ENCODE peak calls at places on chromosomes 5 and 9, in ten cellular contexts. M is progenitor cell of endocrine pancreas; J is Caki2; V is NCI-H774; A is erythroblast; S is stimulated activated CD4-positive, alpha-beta T cell treated with anti-CD3 and anti-CD28 coated beads, Interleukin-4, amount 100 ng/mL, for 24 hours; X is foreskin fibroblast; F is iPS DF 19.7; P is AG04449; E is GM12865. I is an unnamed sample.

GRCh38 chr9:70868661-70869652 is 252.5 kb downstream of the TRPM3 start:
- DNase-seq in M (no peak), J (no peak), V (no peak), A (no peak), S (no peak), X (no peak), F (no peak), P (no peak), E (no peak), I (no peak)

GRCh38 chr9:116381350-116381749 is 227.8 kb downstream of the PAPPA start:
- DNase-seq in M (no peak), J (peak), V (no peak), A (no peak), S (no peak), X (no peak), F (no peak), P (no peak), E (no peak), I (no peak)

GRCh38 chr5:55929020-55929799 is 65.6 kb downstream of the IL6ST start:
- DNase-seq in M (no peak), J (no peak), V (no peak), A (no peak), S (no peak), X (no peak), F (no peak), P (no peak), E (no peak), I (no peak)

GRCh38 chr5:94968507-94969095 is 316.3 kb downstream of the MCTP1 start:
- DNase-seq in M (no peak), J (peak), V (peak), A (peak), S (peak), X (peak), F (peak), P (peak), E (peak), I (peak)

GRCh38 chr5:15550502-15551115 is 50.6 kb downstream of the FBXL7 start:
- DNase-seq in M (no peak), J (no peak), V (no peak), A (no peak), S (no peak), X (no peak), F (no peak), P (no peak), E (no peak), I (no peak)

GRCh38 chr9:33246269-33246860 is 6.4 kb downstream of the SPINK4 start:
- DNase-seq in M (no peak), J (no peak), V (no peak), A (no peak), S (no peak), X (no peak), F (no peak), P (no peak), E (no peak), I (no peak)

GRCh38 chr9:14322211-14323082 is 8.5 kb upstream of the NFIB start:
- DNase-seq in M (peak), J (peak), V (peak), A (peak), S (peak), X (peak), F (no peak), P (no peak), E (peak), I (no peak)

GRCh38 chr5:78252715-78253114 is 41.8 kb downstream of the AP3B1 start:
- DNase-seq in M (no peak), J (no peak), V (no peak), A (no peak), S (no peak), X (no peak), F (no peak), P (no peak), E (no peak), I (no peak)

GRCh38 chr5:78361226-78361993 is 993 bp downstream of the SCAMP1 start:
- DNase-seq in M (no peak), J (peak), V (peak), A (peak), S (no peak), X (peak), F (no peak), P (no peak), E (peak), I (no peak)

GRCh38 chr9:127898433-127899199 is 787 bp downstream of the ST6GALNAC6 start:
- DNase-seq in M (no peak), J (peak), V (no peak), A (peak), S (no peak), X (peak), F (no peak), P (peak), E (no peak), I (peak)

GRCh38 chr9:87276851-87277251 is 220.8 kb upstream of the DAPK1 start:
- DNase-seq in M (no peak), J (no peak), V (no peak), A (no peak), S (no peak), X (no peak), F (no peak), P (no peak), E (peak), I (no peak)

GRCh38 chr5:13994606-13995336 is 50.3 kb upstream of the DNAH5 start:
- DNase-seq in M (no peak), J (no peak), V (no peak), A (no peak), S (no peak), X (peak), F (no peak), P (no peak), E (peak), I (peak)

GRCh38 chr5:11595045-11595444 is 309.2 kb downstream of the CTNND2 start:
- DNase-seq in M (no peak), J (no peak), V (no peak), A (no peak), S (no peak), X (no peak), F (no peak), P (no peak), E (no peak), I (no peak)

GRCh38 chr9:2630158-2630557 is 8.6 kb downstream of the VLDLR start:
- DNase-seq in M (no peak), J (no peak), V (no peak), A (no peak), S (no peak), X (no peak), F (no peak), P (no peak), E (no peak), I (no peak)

GRCh38 chr9:113381909-113382411 is 5.2 kb upstream of the HDHD3 start:
- DNase-seq in M (no peak), J (no peak), V (no peak), A (no peak), S (no peak), X (no peak), F (no peak), P (no peak), E (no peak), I (no peak)

GRCh38 chr5:76709762-76710161 is 6.2 kb upstream of the F2R start:
- DNase-seq in M (no peak), J (peak), V (no peak), A (no peak), S (no peak), X (peak), F (no peak), P (no peak), E (no peak), I (no peak)

GRCh38 chr9:79572891-79573696 is 1.3 kb downstream of the TLE4 start:
- DNase-seq in M (peak), J (no peak), V (no peak), A (peak), S (peak), X (no peak), F (no peak), P (no peak), E (peak), I (no peak)

GRCh38 chr5:167030500-167031120 is 1260.8 kb upstream of the WWC1 start:
- DNase-seq in M (no peak), J (peak), V (no peak), A (no peak), S (no peak), X (no peak), F (peak), P (no peak), E (no peak), I (no peak)

GRCh38 chr5:39543335-39543734 is 118.6 kb upstream of the DAB2 start:
- DNase-seq in M (no peak), J (peak), V (no peak), A (peak), S (no peak), X (no peak), F (no peak), P (no peak), E (no peak), I (no peak)

I was measured in AG04450.